ENCODE peak calls at places on chromosomes 16 and 17, in seven cellular contexts. N is NB4, T is posterior cingulate gyrus, K is A549, Q is HCT116, P is nephron progenitor cell, F is NCI-H1436. C is an unnamed sample.

GRCh38 chr17:55264640-55265298 is at the start of gene HLF:
- DNase-seq in N (no peak), T (peak), K (peak), Q (peak), P (peak), F (peak), C (peak)

GRCh38 chr16:68486671-68487495 is 38.6 kb upstream of the SMPD3 start:
- DNase-seq in N (no peak), T (no peak), K (no peak), Q (no peak), P (no peak), F (peak), C (peak)

GRCh38 chr17:67476787-67477335 is 99.8 kb downstream of the PITPNC1 start:
- DNase-seq in N (no peak), T (no peak), K (no peak), Q (no peak), P (no peak), F (no peak), C (no peak)

GRCh38 chr17:45092932-45093430 is 31.9 kb downstream of the NMT1 start:
- DNase-seq in N (no peak), T (peak), K (peak), Q (peak), P (no peak), F (no peak), C (no peak)

GRCh38 chr17:51650202-51650601 is 389.9 kb downstream of the UTP18 start:
- DNase-seq in N (no peak), T (no peak), K (no peak), Q (no peak), P (no peak), F (no peak), C (no peak)

GRCh38 chr16:58413359-58413758 is 21.1 kb downstream of the GINS3 start:
- DNase-seq in N (peak), T (no peak), K (no peak), Q (no peak), P (no peak), F (no peak), C (no peak)

GRCh38 chr17:77120866-77121265 is 19.9 kb upstream of the SEC14L1 start:
- DNase-seq in N (no peak), T (peak), K (no peak), Q (no peak), P (no peak), F (no peak), C (no peak)

GRCh38 chr16:68368602-68368944 is 57.8 kb downstream of the PRMT7 start:
- DNase-seq in N (no peak), T (no peak), K (no peak), Q (no peak), P (no peak), F (no peak), C (no peak)

GRCh38 chr17:5703736-5704135 is 119.4 kb upstream of the NLRP1 start:
- DNase-seq in N (no peak), T (no peak), K (no peak), Q (no peak), P (no peak), F (no peak), C (no peak)

GRCh38 chr16:7268182-7268581 is 64.5 kb upstream of the RBFOX1 start:
- DNase-seq in N (peak), T (no peak), K (peak), Q (no peak), P (peak), F (peak), C (peak)

GRCh38 chr16:72061564-72061963 is 1.5 kb upstream of the HPR start:
- DNase-seq in N (no peak), T (no peak), K (no peak), Q (no peak), P (no peak), F (no peak), C (no peak)

GRCh38 chr17:81839301-81839700 is 4.5 kb upstream of the PPP1R27 start:
- DNase-seq in N (no peak), T (no peak), K (no peak), Q (no peak), P (no peak), F (no peak), C (no peak)

GRCh38 chr17:46874906-46875305 is 23.5 kb downstream of the WNT9B start:
- DNase-seq in N (no peak), T (no peak), K (no peak), Q (no peak), P (no peak), F (no peak), C (no peak)

GRCh38 chr17:8176197-8176940 is at the start of gene TMEM107:
- DNase-seq in N (peak), T (peak), K (peak), Q (peak), P (peak), F (peak), C (peak)

GRCh38 chr16:88779406-88780099 is 5.5 kb downstream of the PIEZO1 start:
- DNase-seq in N (no peak), T (no peak), K (no peak), Q (no peak), P (no peak), F (no peak), C (no peak)

GRCh38 chr17:7590743-7591142 is 849 bp upstream of the SOX15 start:
- DNase-seq in N (no peak), T (no peak), K (peak), Q (no peak), P (no peak), F (no peak), C (no peak)

GRCh38 chr17:10357768-10358167 is 15.0 kb downstream of the MYH13 start:
- DNase-seq in N (peak), T (no peak), K (peak), Q (no peak), P (peak), F (no peak), C (no peak)

GRCh38 chr17:72514888-72515287 is 394.1 kb downstream of the SOX9 start:
- DNase-seq in N (no peak), T (peak), K (no peak), Q (no peak), P (no peak), F (no peak), C (no peak)

GRCh38 chr16:6961704-6962103 is 370.9 kb upstream of the RBFOX1 start:
- DNase-seq in N (peak), T (no peak), K (no peak), Q (no peak), P (no peak), F (no peak), C (no peak)

GRCh38 chr17:34570491-34570890 is 8.9 kb upstream of the TMEM132E start:
- DNase-seq in N (no peak), T (no peak), K (no peak), Q (no peak), P (no peak), F (no peak), C (no peak)